ENCODE peak calls at places on chromosomes 16 and 17, in five cellular contexts. X, R, W, H and N are unnamed samples.

GRCh38 chr17:57625511-57625910 is 119.6 kb downstream of the CCDC182 start:
- DNase-seq in H (no peak), X (no peak), W (no peak), R (no peak), N (no peak)

GRCh38 chr17:49108318-49108717 is 24.3 kb upstream of the B4GALNT2 start:
- DNase-seq in R (no peak), H (peak), X (no peak), W (peak), N (peak)

GRCh38 chr17:77535435-77535834 is 394.7 kb downstream of the SEC14L1 start:
- DNase-seq in W (no peak), X (no peak), H (no peak), R (no peak), N (no peak)

GRCh38 chr16:27498426-27498825 is 51.3 kb downstream of the GTF3C1 start:
- DNase-seq in H (no peak), W (no peak), R (no peak), X (no peak), N (no peak)

GRCh38 chr16:69917739-69918138 is 33.4 kb upstream of the CLEC18A start:
- DNase-seq in W (peak), R (no peak), X (no peak), H (peak), N (peak)

GRCh38 chr17:35906559-35907265 is 23.9 kb downstream of the RDM1 start:
- DNase-seq in R (no peak), X (no peak), H (peak), W (peak), N (no peak)

GRCh38 chr17:72118588-72119279 is 2.1 kb upstream of the SOX9 start:
- DNase-seq in H (peak), W (peak), R (no peak), X (peak), N (peak)

GRCh38 chr17:49820773-49821172 is 27.1 kb downstream of the TAC4 start:
- DNase-seq in R (no peak), H (no peak), W (no peak), X (no peak), N (no peak)

GRCh38 chr16:8720967-8721692 is 46.7 kb downstream of the ABAT start:
- DNase-seq in R (no peak), W (no peak), X (no peak), H (no peak), N (no peak)

GRCh38 chr16:19524356-19524865 is 669 bp downstream of the CCP110 start:
- DNase-seq in X (no peak), W (no peak), R (no peak), H (no peak), N (no peak)

GRCh38 chr16:11405331-11406176 is 60.3 kb downstream of the RMI2 start:
- DNase-seq in R (no peak), H (peak), X (no peak), W (no peak), N (peak)

GRCh38 chr17:31235110-31235509 is 61.9 kb downstream of the OMG start:
- DNase-seq in R (no peak), H (no peak), X (no peak), W (no peak), N (no peak)

GRCh38 chr17:3531266-3532101 is 26.1 kb downstream of the TRPV3 start:
- DNase-seq in W (no peak), X (no peak), R (no peak), H (no peak), N (no peak)

GRCh38 chr16:21037168-21037567 is 113.5 kb downstream of the DNAH3 start:
- DNase-seq in W (no peak), R (no peak), H (no peak), X (no peak), N (no peak)

GRCh38 chr16:13885700-13886099 is 34.3 kb upstream of the ERCC4 start:
- DNase-seq in H (no peak), X (no peak), W (no peak), R (no peak), N (no peak)

GRCh38 chr16:58243528-58244004 is 45.7 kb upstream of the CSNK2A2 start:
- DNase-seq in R (no peak), X (no peak), H (no peak), W (no peak), N (peak)

GRCh38 chr17:46832945-46833839 is 14.7 kb upstream of the WNT3 start:
- DNase-seq in W (peak), R (no peak), H (peak), X (no peak), N (peak)

GRCh38 chr17:75153854-75154194 is 488 bp downstream of the JPT1 start:
- DNase-seq in W (no peak), X (peak), H (no peak), R (no peak), N (no peak)

GRCh38 chr17:72539981-72540897 is 419.4 kb downstream of the SOX9 start:
- DNase-seq in H (peak), R (no peak), W (peak), X (peak), N (peak)

GRCh38 chr17:62987136-62987535 is 21.1 kb downstream of the TANC2 start:
- DNase-seq in X (no peak), H (no peak), W (no peak), R (no peak), N (no peak)

GRCh38 chr16:87086575-87086974 is 230.6 kb downstream of the C16orf95 start:
- DNase-seq in H (peak), R (no peak), W (peak), X (no peak), N (no peak)

GRCh38 chr16:53899471-53899870 is 195.5 kb downstream of the FTO start:
- DNase-seq in X (no peak), H (peak), W (peak), R (no peak), N (peak)

GRCh38 chr17:65163990-65164495 is 26.9 kb downstream of the RGS9 start:
- DNase-seq in R (no peak), W (no peak), X (peak), H (peak), N (peak)

GRCh38 chr17:40450175-40450574 is 6.9 kb downstream of the IGFBP4 start:
- DNase-seq in X (peak), W (peak), H (peak), R (no peak), N (peak)

GRCh38 chr17:80311216-80311827 is 50.7 kb downstream of the RNF213 start:
- DNase-seq in X (no peak), W (no peak), H (no peak), R (no peak), N (no peak)

GRCh38 chr17:71677444-71677843 is 443.4 kb upstream of the SOX9 start:
- DNase-seq in X (no peak), W (no peak), R (no peak), H (peak), N (no peak)

GRCh38 chr17:16932156-16932555 is 39.8 kb downstream of the TNFRSF13B start:
- DNase-seq in X (no peak), H (no peak), W (no peak), R (no peak), N (no peak)

GRCh38 chr17:49715221-49715620 is 7.5 kb upstream of the SLC35B1 start:
- DNase-seq in R (no peak), H (no peak), X (no peak), W (no peak), N (no peak)

GRCh38 chr16:68749424-68749823 is 12.3 kb downstream of the CDH1 start:
- DNase-seq in R (no peak), W (no peak), H (no peak), X (peak), N (no peak)

GRCh38 chr16:84312783-84313382 is 18.2 kb downstream of the WFDC1 start:
- DNase-seq in H (no peak), W (no peak), X (peak), R (no peak), N (no peak)

GRCh38 chr17:47896672-47897490 is 845 bp downstream of the SP2 start:
- DNase-seq in X (no peak), W (peak), H (peak), R (no peak), N (peak)

GRCh38 chr17:81924557-81925532 is 2.7 kb downstream of the MAFG start:
- DNase-seq in X (no peak), H (no peak), W (no peak), R (no peak), N (no peak)

GRCh38 chr17:43637563-43638323 is 24.0 kb downstream of the MEOX1 start:
- DNase-seq in X (no peak), R (no peak), H (no peak), W (no peak), N (no peak)

GRCh38 chr17:9729034-9729650 is 62.2 kb downstream of the DHRS7C start:
- DNase-seq in X (no peak), W (peak), R (no peak), H (peak), N (peak)

DNA sequence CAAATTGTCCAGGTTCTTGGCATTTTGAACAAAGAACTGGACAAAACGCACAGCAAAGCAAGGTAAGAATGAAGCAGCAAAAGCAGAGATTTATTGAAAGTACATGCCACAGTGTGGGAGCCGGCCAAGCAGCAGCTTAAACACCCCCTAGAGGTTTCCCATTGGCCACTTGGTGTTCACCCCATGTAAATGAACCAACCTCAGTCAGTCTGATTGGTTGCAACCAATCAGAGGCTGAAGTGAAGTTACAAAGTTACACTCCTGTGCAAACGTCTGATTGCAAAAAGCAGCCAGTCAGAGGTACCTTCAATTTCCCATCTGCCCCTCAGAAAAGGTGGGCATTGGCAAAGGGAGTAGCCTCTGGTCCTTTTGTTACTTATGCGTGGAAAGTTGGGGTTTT is 8.8 kb upstream of the ZNF263 start:
- DNase-seq in R (no peak), H (peak), X (no peak), W (no peak), N (no peak)
- TF ChIP-seq CTCF in R (no peak), H (no peak), X (no peak), W (no peak), N (no peak)

GRCh38 chr16:50467559-50467942 is 80.6 kb upstream of the NKD1 start:
- DNase-seq in R (no peak), W (no peak), H (no peak), X (no peak), N (no peak)
- H3K4me3 ChIP-seq in R (peak), W (no peak), H (no peak), X (peak), N (no peak)

DNA sequence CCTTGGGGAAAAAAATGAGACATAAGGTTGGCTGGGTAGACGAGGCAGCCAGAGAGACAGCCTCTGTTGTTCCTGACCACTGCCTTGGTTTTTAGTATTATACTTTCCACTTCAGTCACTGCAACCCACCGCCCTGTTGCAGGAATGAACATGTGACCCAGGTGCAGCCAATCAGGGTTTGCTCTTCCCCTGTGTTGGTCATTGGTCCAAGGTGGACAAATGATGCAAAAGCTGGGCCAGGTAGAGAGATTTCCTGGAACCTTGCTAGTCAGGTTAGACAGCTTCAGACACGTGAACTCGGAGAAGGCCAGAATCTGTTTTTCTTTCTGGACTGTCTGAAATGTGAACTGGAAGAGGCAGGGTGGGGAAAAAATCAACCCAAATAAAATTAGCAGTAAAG is 452.4 kb upstream of the RBFOX1 start:
- DNase-seq in W (no peak), X (no peak), R (no peak), H (no peak), N (no peak)
- TF ChIP-seq CTCF in W (no peak), X (no peak), R (no peak), H (no peak), N (no peak)

DNA sequence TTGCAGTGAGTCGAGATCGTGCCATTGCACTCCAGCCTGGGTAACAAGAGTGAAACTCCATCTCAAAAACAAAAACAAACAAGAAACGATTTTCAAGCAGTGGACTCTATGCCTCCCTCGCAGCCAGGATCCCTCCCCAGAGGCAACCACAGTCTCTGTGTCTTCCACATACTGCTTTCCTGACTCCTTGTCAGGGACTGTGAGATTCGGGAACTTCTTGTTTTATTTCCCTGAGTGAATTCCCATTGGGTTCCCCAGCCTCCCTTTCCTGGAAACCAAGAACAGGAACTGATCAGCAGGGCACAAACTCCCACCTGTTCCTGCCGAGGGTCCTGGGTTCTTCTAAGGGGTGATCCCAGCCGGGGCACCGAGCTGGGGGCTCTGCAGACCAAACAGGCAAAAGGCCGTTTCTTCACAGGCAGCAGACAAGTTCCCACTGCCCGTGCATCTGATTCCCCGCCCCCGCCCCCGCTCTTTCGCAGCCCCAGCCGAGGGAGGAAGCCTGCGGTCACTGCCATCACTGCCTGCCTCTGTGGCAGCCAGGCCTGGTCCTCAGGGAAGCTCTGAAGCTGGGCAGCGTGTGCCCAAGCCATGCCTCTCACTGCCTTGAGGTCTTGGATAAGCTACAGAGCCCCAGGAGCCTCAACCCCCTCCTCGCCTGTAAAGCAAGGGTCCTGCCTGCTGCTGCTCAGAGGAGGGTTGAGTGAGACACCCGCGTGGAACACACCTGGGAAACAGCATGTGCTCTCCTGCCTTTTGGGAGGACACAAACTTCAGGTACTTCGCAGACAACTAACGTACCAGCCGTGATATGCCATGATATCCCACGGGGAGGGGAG is 5.5 kb upstream of the PIEZO1 start:
- DNase-seq in H (peak), X (peak), W (no peak), R (no peak), N (no peak)
- H3K4me3 ChIP-seq in H (peak), X (peak), W (no peak), R (peak), N (no peak)

GRCh38 chr17:7612294-7612640 is 2.4 kb downstream of the FXR2 start:
- DNase-seq in W (peak), H (peak), R (no peak), X (no peak), N (no peak)
- TF ChIP-seq CTCF in W (no peak), H (no peak), R (no peak), X (no peak), N (no peak)

DNA sequence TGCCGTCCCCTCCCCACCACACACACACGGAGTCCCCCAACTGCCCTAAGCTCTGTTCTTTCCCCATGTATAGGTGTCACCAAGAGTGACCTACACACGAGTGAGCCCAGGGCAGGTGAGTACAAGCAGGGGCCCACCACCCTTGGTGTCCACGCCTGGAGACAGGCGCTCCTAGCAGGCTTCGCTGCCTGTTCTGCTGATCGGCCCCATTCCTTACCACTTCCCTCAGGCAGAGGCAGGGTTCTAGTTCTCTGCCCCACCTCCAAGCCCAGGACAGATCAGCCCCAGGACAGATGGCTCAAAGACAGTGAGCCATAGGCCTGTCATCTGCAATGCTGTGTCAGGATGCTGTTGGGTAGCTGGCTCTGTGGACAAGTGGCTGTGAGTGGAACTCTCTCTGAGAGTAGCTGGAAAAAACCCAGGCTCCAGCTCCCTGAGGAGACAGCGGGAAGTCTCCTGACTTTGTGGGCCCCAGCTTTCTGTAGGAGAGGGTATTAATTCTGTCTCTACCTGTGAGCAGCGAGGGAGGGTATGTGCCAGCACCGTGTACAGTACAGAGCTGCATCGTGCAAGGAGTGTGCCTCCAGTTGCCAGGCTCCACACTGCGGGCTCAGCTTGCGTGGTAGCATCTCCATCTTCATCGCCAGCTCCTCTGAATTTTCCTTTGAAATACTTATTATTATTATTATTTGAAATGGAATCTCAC is 897 bp downstream of the TP53I13 start:
- DNase-seq in W (no peak), H (no peak), X (no peak), R (no peak), N (peak)
- H3K4me3 ChIP-seq in W (peak), H (peak), X (peak), R (peak), N (peak)

DNA sequence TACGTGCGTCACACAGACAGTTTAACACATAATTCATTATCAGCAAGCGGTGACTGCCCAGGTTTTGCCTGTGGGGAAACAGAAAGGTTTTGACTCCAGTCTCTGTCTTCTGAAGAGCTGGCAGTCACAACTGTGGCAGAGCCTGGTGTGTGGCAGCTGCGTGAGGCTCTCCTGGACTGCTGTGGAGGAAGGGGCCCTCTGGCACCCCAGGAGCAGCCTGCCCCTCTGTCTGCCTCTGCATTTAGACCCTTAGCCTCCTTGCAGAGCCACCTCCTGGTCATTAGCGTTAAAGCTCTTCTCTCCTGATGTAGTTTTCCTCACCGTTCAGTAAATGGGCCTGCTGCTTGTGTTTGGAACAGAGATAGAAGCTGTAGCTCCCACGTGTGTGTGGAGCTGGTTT is 10.9 kb downstream of the RAB40C start:
- DNase-seq in H (peak), X (no peak), W (no peak), R (no peak), N (peak)
- TF ChIP-seq CTCF in H (peak), X (no peak), W (peak), R (no peak), N (peak)

GRCh38 chr17:6912110-6913051 is 80.9 kb upstream of the TEKT1 start:
- DNase-seq in R (no peak), H (no peak), W (no peak), X (no peak), N (no peak)

GRCh38 chr17:6914711-6915110 is 81.1 kb upstream of the ALOX12 start:
- DNase-seq in W (peak), R (no peak), H (peak), X (no peak), N (no peak)

GRCh38 chr17:6915620-6916019 is 80.2 kb upstream of the ALOX12 start:
- DNase-seq in H (no peak), W (no peak), X (no peak), R (no peak), N (no peak)

GRCh38 chr17:6910987-6911603 is 79.6 kb upstream of the TEKT1 start:
- DNase-seq in W (peak), H (peak), R (no peak), X (no peak), N (peak)

DNA sequence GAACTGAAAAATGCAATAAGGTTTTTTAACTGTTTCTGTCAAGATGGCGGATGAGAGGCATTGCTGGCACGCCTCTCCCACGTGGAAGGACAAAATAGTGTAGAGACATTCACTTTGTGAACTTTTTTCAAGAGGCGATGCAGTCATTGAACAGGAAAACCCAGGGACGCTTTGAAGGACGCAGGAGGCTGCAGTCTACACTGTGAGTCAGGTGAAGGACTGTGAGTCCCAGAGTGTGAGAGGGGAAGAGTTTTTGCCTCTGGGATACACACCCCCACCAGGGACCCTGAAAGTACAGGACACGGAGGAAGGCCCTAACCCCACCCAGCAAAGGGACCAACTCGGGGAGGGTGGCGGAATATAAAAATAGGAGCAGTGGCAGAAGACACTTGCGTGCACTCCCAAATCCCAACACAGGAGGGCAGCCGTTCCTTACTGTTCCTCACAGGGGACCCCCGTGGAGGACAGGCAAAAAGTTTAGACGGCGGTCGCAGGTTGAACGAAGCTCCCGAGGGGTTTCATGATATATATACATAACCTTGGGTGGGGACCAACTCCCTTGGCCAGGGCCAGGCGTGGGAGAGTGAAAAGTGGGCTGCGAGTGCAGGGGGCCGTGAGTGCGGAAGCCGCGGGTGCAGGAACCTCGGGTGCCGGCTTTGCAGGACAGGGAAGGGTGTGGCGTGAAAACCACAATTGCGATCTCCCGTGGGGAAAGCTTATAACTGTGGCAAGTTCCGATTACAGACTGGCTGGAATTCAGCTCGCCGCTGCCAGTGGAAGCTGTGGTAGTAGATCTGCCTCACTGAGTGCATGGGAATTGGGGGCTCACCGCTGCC is 82.0 kb upstream of the ALOX12 start:
- DNase-seq in R (peak), X (peak), W (peak), H (peak), N (peak)
- H3K4me3 ChIP-seq in R (peak), X (peak), W (no peak), H (no peak), N (no peak)